ENCODE peak calls at places on chromosomes 16 and 17, in nine cellular contexts. S is fibroblast of the aortic adventitia; K is CD8-positive, alpha-beta T cell; Q is Caco-2; X is body of pancreas; A is AG10803; R is fibroblast of lung; J is gastrocnemius medialis; U is GM12865. T is an unnamed sample.

GRCh38 chr17:31856750-31857149 is 2.3 kb downstream of the COPRS start:
- DNase-seq in Q (no peak), S (no peak), X (no peak), R (no peak), U (no peak), K (no peak), J (no peak), A (peak), T (no peak)

GRCh38 chr17:30551666-30552339 is 74.6 kb downstream of the GOSR1 start:
- DNase-seq in R (no peak), U (no peak), S (no peak), X (no peak), K (no peak), J (no peak), Q (no peak), A (no peak), T (no peak)

GRCh38 chr17:79123988-79124387 is 49.4 kb downstream of the ENGASE start:
- DNase-seq in A (no peak), R (no peak), S (no peak), K (no peak), U (no peak), X (no peak), Q (no peak), J (no peak), T (no peak)

GRCh38 chr17:73719588-73720071 is 75.4 kb upstream of the SDK2 start:
- DNase-seq in R (peak), J (no peak), X (no peak), Q (no peak), K (no peak), S (no peak), U (no peak), A (no peak), T (no peak)

GRCh38 chr16:86505185-86505898 is 5.0 kb upstream of the FOXF1 start:
- DNase-seq in S (no peak), U (no peak), Q (no peak), K (no peak), R (peak), A (no peak), J (no peak), X (no peak), T (no peak)

GRCh38 chr16:15650698-15651161 is 685 bp downstream of the NDE1 start:
- DNase-seq in X (no peak), A (no peak), K (peak), U (peak), R (peak), J (no peak), Q (no peak), S (peak), T (peak)

GRCh38 chr16:57670206-57670605 is 2.1 kb downstream of the ADGRG3 start:
- DNase-seq in J (no peak), Q (no peak), R (no peak), K (no peak), X (peak), U (no peak), A (no peak), S (no peak), T (no peak)

GRCh38 chr16:56600398-56600999 is 7.9 kb upstream of the MT2A start:
- DNase-seq in J (no peak), S (peak), R (peak), A (peak), X (peak), Q (peak), U (peak), K (peak), T (peak)

GRCh38 chr17:9850151-9850550 is 24.4 kb downstream of the GLP2R start:
- DNase-seq in R (no peak), J (no peak), Q (no peak), K (no peak), U (no peak), X (no peak), A (no peak), S (no peak), T (no peak)

GRCh38 chr17:42979511-42980273 is at the start of gene PTGES3L:
- DNase-seq in A (no peak), R (peak), U (peak), X (peak), Q (peak), K (peak), J (peak), S (peak), T (peak)

GRCh38 chr16:50781043-50781442 is 39.2 kb downstream of the CYLD start:
- DNase-seq in A (no peak), X (no peak), R (no peak), Q (no peak), K (no peak), S (no peak), J (no peak), U (no peak), T (peak)

GRCh38 chr16:70253291-70254094 is 1.8 kb upstream of the EXOSC6 start:
- DNase-seq in R (peak), A (peak), S (peak), Q (peak), U (peak), J (no peak), K (peak), X (peak), T (peak)

GRCh38 chr17:36980281-36980761 is 31.6 kb downstream of the AATF start:
- DNase-seq in R (peak), A (no peak), J (no peak), U (no peak), K (no peak), Q (no peak), S (peak), X (no peak), T (peak)

GRCh38 chr16:70660672-70661350 is 14.5 kb downstream of the IL34 start:
- DNase-seq in X (no peak), Q (no peak), S (no peak), K (no peak), U (no peak), J (no peak), R (no peak), A (peak), T (no peak)

GRCh38 chr16:10405386-10405939 is 19.6 kb downstream of the ATF7IP2 start:
- DNase-seq in X (peak), S (peak), R (no peak), U (no peak), A (no peak), Q (no peak), K (no peak), J (no peak), T (peak)

GRCh38 chr16:53041196-53041977 is 11.3 kb downstream of the CHD9NB start:
- DNase-seq in A (peak), Q (peak), R (peak), K (no peak), S (peak), J (peak), U (peak), X (peak), T (peak)

GRCh38 chr17:38448208-38448776 is 20.0 kb downstream of the ARHGAP23 start:
- DNase-seq in J (no peak), Q (no peak), U (no peak), X (no peak), A (no peak), S (no peak), R (no peak), K (no peak), T (no peak)

GRCh38 chr17:61398721-61399130 is 917 bp upstream of the TBX2 start:
- DNase-seq in A (no peak), J (no peak), S (peak), Q (no peak), X (no peak), R (peak), K (no peak), U (no peak), T (no peak)

GRCh38 chr16:82456683-82457082 is 170.1 kb upstream of the CDH13 start:
- DNase-seq in K (peak), X (peak), Q (peak), R (peak), U (peak), J (no peak), S (peak), A (peak), T (peak)

GRCh38 chr16:50742521-50743150 is 750 bp downstream of the CYLD start:
- DNase-seq in A (peak), X (peak), J (peak), K (peak), Q (no peak), R (peak), U (peak), S (peak), T (peak)

GRCh38 chr17:63961355-63962207 is 11.1 kb downstream of the SCN4A start:
- DNase-seq in J (peak), U (peak), Q (peak), A (peak), R (peak), S (peak), K (peak), X (peak), T (peak)

GRCh38 chr16:54453863-54454262 is 167.3 kb upstream of the IRX3 start:
- DNase-seq in J (no peak), A (no peak), Q (no peak), U (no peak), S (no peak), X (no peak), R (no peak), K (no peak), T (no peak)

GRCh38 chr16:83730812-83731211 is 77.0 kb upstream of the HSBP1 start:
- DNase-seq in S (no peak), K (no peak), A (no peak), R (no peak), U (no peak), Q (no peak), J (no peak), X (no peak), T (no peak)

GRCh38 chr17:50113624-50114320 is 16.2 kb downstream of the SAMD14 start:
- DNase-seq in R (no peak), S (no peak), Q (peak), U (no peak), J (no peak), K (no peak), A (no peak), X (no peak), T (no peak)

GRCh38 chr17:38879878-38880727 is 10.2 kb downstream of the LASP1 start:
- DNase-seq in J (no peak), A (peak), R (peak), U (no peak), K (peak), Q (peak), X (peak), S (peak), T (peak)

GRCh38 chr17:8140058-8140412 is 12.2 kb downstream of the PER1 start:
- DNase-seq in R (no peak), S (no peak), A (no peak), X (peak), K (no peak), U (no peak), J (no peak), Q (no peak), T (no peak)

GRCh38 chr17:76582660-76583059 is 3.0 kb downstream of the ST6GALNAC2 start:
- DNase-seq in A (no peak), U (no peak), Q (no peak), S (no peak), K (no peak), R (no peak), J (no peak), X (no peak), T (no peak)

GRCh38 chr16:14196011-14196410 is 124.9 kb downstream of the MRTFB start:
- DNase-seq in U (no peak), X (no peak), J (no peak), R (peak), K (no peak), Q (no peak), A (no peak), S (peak), T (peak)

GRCh38 chr16:89510526-89510925 is 2.3 kb downstream of the SPG7 start:
- DNase-seq in X (no peak), J (no peak), K (no peak), Q (no peak), R (no peak), A (no peak), U (no peak), S (no peak), T (no peak)

GRCh38 chr16:89506791-89507191 is 1.4 kb upstream of the SPG7 start:
- DNase-seq in Q (no peak), K (peak), R (no peak), A (no peak), S (no peak), U (no peak), X (no peak), J (no peak), T (no peak)

GRCh38 chr16:89506113-89506504 is 2.1 kb upstream of the SPG7 start:
- DNase-seq in J (no peak), R (peak), U (no peak), Q (no peak), X (no peak), K (no peak), A (no peak), S (peak), T (no peak)

GRCh38 chr16:89507219-89507833 is 877 bp upstream of the SPG7 start:
- DNase-seq in U (no peak), J (no peak), S (no peak), A (no peak), X (no peak), Q (no peak), K (no peak), R (peak), T (no peak)

DNA sequence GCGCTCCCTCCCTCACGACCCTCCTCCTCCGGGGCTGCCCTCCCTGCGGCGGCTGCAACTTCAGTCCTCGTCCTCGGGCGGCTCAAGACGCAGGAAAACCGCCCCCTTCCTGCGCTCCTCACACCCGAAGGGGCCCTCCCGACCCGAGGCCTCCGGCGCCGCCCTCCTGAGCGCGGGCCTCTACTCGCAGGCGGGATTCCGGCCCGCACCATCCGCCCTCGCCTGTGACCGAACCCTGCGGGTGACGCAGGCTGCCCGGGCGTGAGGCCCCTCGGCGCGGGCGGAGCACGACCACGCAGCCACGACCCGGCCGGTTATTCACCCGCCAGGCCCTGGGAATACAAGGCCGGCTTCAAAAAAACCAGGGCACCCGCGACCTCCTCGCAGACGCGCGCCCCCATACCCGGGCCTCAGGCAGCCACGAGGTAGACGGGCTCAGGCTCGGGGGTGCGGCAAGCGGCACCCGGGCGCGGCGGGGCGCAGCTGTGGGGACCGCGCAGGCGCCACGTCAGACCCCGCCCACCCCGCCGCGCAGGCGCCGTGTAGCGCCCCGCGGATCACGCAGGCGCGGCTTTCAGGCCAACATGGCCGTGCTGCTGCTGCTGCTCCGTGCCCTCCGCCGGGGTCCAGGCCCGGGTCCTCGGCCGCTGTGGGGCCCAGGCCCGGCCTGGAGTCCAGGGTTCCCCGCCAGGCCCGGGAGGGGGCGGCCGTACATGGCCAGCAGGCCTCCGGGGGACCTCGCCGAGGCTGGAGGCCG is at the start of gene SPG7:
- DNase-seq in U (peak), X (peak), A (peak), K (peak), J (peak), Q (peak), S (peak), R (peak), T (peak)
- H3K4me3 ChIP-seq in U (peak), X (peak), A (peak), K (peak), J (peak), Q (peak), S (peak), R (peak), T (peak)

GRCh38 chr16:77905356-77905920 is 116.9 kb upstream of the CLEC3A start:
- DNase-seq in Q (no peak), X (no peak), A (no peak), S (no peak), K (no peak), R (no peak), J (no peak), U (no peak), T (peak)
- TF ChIP-seq CTCF in Q (no peak), X (no peak), A (no peak), S (no peak), K (no peak), R (no peak), J (no peak), U (no peak), T (peak)

DNA sequence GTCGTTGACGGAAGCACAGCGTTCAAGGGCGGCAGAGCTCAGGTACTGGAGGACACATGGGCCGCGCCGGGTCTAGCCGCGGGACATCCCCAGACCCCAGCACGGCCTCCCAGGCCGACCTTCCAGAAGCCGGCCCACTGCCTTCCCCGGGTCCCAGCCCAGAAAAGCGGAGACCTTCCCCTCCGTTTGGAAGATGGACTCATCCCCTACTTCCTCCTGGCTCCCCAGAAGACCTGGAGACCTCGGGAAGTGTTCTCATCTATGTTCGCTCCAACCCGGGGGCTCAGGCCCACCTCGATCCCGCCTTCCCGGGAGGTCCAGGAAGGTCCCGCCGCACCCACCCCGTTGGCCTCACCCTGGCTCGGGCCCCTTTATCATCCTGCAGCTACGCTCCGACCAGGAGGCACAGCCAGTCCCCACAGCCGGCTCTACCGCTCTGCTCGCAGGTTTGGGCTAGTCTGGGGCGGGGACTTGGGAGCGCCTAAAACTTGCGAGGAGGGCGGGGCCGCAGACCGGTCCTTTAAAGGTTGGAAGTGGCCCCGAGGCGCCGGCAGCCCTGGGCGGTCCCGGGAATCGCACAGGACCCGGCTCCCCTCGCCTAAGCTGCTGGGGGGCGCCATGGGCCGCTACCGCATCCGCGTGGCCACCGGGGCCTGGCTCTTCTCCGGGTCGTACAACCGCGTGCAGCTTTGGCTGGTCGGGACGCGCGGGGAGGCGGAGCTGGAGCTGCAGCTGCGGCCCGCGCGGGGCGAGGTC is at the start of gene ALOX12:
- DNase-seq in K (no peak), A (no peak), Q (no peak), U (no peak), J (no peak), S (no peak), X (no peak), R (no peak), T (no peak)
- H3K4me3 ChIP-seq in K (no peak), A (peak), Q (no peak), U (no peak), J (peak), S (no peak), X (no peak), R (peak), T (peak)

GRCh38 chr16:67177743-67178699 is 5.7 kb downstream of the MATCAP1 start:
- DNase-seq in S (no peak), K (no peak), A (peak), R (peak), J (no peak), Q (peak), U (peak), X (peak), T (peak)

GRCh38 chr16:67182288-67182687 is 1.5 kb downstream of the MATCAP1 start:
- DNase-seq in S (no peak), U (no peak), J (no peak), X (no peak), Q (no peak), K (no peak), R (no peak), A (no peak), T (no peak)

GRCh38 chr16:67181346-67181745 is 2.4 kb downstream of the MATCAP1 start:
- DNase-seq in X (peak), J (no peak), S (peak), A (peak), U (no peak), R (peak), Q (no peak), K (no peak), T (peak)

GRCh38 chr16:67180166-67180565 is 3.6 kb downstream of the MATCAP1 start:
- DNase-seq in S (no peak), R (no peak), J (no peak), U (no peak), Q (no peak), X (no peak), A (no peak), K (no peak), T (no peak)

DNA sequence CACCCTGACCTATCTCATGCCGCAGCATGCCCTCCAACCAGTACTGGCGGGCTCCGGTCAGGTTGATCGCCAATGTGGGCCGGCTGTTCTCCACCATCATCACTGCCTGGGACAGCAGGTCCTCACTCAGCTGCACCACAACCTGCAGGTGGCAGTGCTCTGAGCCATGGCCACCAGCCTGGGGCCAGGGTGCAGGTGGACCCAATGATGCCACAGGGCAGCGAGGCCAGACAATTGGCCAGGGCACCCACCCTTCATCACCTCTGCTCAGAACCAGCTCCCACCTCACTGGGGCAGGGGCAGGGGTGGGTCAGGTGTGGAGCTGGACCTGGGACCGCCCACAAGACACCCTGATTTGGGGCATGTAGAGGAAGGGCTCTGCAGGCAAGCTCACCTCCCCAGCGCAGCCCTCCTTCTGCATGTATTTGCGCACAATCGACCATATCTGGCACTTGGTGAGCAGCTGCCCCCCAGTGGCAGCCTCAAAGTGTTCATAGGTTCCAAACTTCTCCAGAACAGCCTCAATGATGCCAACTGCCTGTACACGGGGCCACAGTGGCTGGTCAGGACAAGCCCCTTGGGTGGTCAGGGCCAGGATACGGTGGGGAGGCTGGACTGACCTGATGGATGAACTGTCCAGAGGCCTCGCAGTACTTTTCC is 4.2 kb downstream of the MATCAP1 start:
- DNase-seq in U (peak), S (no peak), R (no peak), J (no peak), K (no peak), Q (no peak), X (no peak), A (no peak), T (no peak)
- TF ChIP-seq CTCF in U (no peak), S (no peak), R (peak), J (no peak), K (no peak), Q (no peak), X (no peak), A (peak), T (peak)

GRCh38 chr16:47459603-47460002 is 1.3 kb downstream of the ITFG1 start:
- DNase-seq in K (no peak), R (no peak), Q (no peak), X (no peak), J (no peak), A (no peak), U (no peak), S (no peak), T (no peak)

GRCh38 chr16:47460755-47461597 is at the start of the genes ITFG1 and PHKB:
- DNase-seq in R (peak), K (peak), A (peak), S (peak), Q (peak), X (peak), J (peak), U (peak), T (peak)

GRCh38 chr16:47460301-47460754 is 535 bp downstream of the ITFG1 start:
- DNase-seq in K (no peak), Q (no peak), S (no peak), J (no peak), U (no peak), X (no peak), R (no peak), A (peak), T (no peak)

GRCh38 chr16:47463771-47464624 is 2.9 kb downstream of the PHKB start:
- DNase-seq in J (no peak), A (peak), X (no peak), Q (no peak), S (no peak), K (no peak), R (no peak), U (peak), T (no peak)

GRCh38 chr16:47461598-47462266 is 601 bp downstream of the PHKB start:
- DNase-seq in U (peak), K (no peak), S (peak), A (peak), Q (peak), X (peak), R (peak), J (peak), T (peak)
- H3K4me3 ChIP-seq in U (peak), K (peak), S (peak), A (peak), Q (peak), X (peak), R (peak), J (peak), T (peak)